ENCODE peak calls at places on chromosomes 2 and 18, in nine cellular contexts. K, O, W, V, Q, R, J, F and A are unnamed samples.

GRCh38 chr18:45677408-45677807 is 46.6 kb upstream of the SLC14A1 start:
- DNase-seq in J (no peak), F (no peak), R (no peak), Q (no peak), O (no peak), W (no peak), V (no peak), K (no peak), A (no peak)

GRCh38 chr2:175414872-175415487 is 233.5 kb upstream of the ATP5MC3 start:
- DNase-seq in Q (peak; percentile 72), K (peak; percentile 21), R (peak; percentile 74), V (no peak), W (no peak), F (peak; percentile 77), O (peak; percentile 65), J (peak; percentile 61), A (no peak)

GRCh38 chr2:83368461-83368860 is 1090.6 kb downstream of the SUCLG1 start:
- DNase-seq in F (no peak), V (no peak), R (no peak), K (no peak), O (no peak), W (no peak), Q (no peak), J (no peak), A (no peak)

GRCh38 chr2:209771474-209772292 is at the start of gene UNC80:
- DNase-seq in F (peak; percentile 88), Q (peak; percentile 94), W (no peak), K (peak; percentile 93), O (peak; percentile 55), V (peak; percentile 87), R (peak; percentile 40), J (peak; percentile 30), A (no peak)

GRCh38 chr2:158729873-158730620 is 65.1 kb upstream of the DAPL1 start:
- DNase-seq in F (no peak), W (no peak), R (no peak), O (no peak), J (no peak), Q (no peak), K (no peak), V (no peak), A (no peak)

GRCh38 chr18:42414756-42415454 is 459.9 kb downstream of the PIK3C3 start:
- DNase-seq in V (no peak), W (no peak), J (peak; percentile 65), K (no peak), O (peak; percentile 94), R (peak; percentile 72), Q (no peak), F (no peak), A (no peak)

GRCh38 chr2:133054297-133054696 is 384.3 kb upstream of the LYPD1 start:
- DNase-seq in R (no peak), J (no peak), F (peak; percentile 47), W (no peak), V (no peak), Q (peak; percentile 5), K (no peak), O (peak; percentile 17), A (no peak)

GRCh38 chr18:68104036-68104435 is 587.5 kb upstream of the DSEL start:
- DNase-seq in K (no peak), V (no peak), O (no peak), W (no peak), R (peak; percentile 1), Q (no peak), J (no peak), F (no peak), A (no peak)

GRCh38 chr2:151907933-151908882 is 80.0 kb upstream of the ARL5A start:
- DNase-seq in W (no peak), J (no peak), Q (peak; percentile 68), F (peak; percentile 19), O (no peak), K (no peak), R (no peak), V (no peak), A (no peak)

GRCh38 chr2:101643004-101643524 is 54.4 kb upstream of the MAP4K4 start:
- DNase-seq in O (no peak), R (no peak), V (no peak), Q (no peak), F (no peak), W (no peak), K (no peak), J (no peak), A (no peak)

GRCh38 chr2:173860082-173860481 is 105.1 kb downstream of the SP3 start:
- DNase-seq in K (no peak), V (no peak), W (no peak), J (no peak), Q (no peak), F (no peak), O (no peak), R (no peak), A (no peak)

GRCh38 chr2:213145723-213146242 is 5.6 kb downstream of the IKZF2 start:
- DNase-seq in O (no peak), J (no peak), R (no peak), F (no peak), V (no peak), W (no peak), K (no peak), Q (no peak), A (no peak)

GRCh38 chr2:75846683-75847190 is 136.0 kb upstream of the GCFC2 start:
- DNase-seq in F (no peak), K (no peak), O (peak; percentile 5), V (no peak), R (no peak), W (no peak), J (no peak), Q (no peak), A (no peak)

GRCh38 chr2:179070895-179071294 is 21.0 kb upstream of the CCDC141 start:
- DNase-seq in Q (no peak), K (no peak), W (no peak), R (no peak), O (no peak), F (no peak), V (no peak), J (no peak), A (no peak)

GRCh38 chr2:113762377-113763118 is 6.1 kb upstream of the SLC35F5 start:
- DNase-seq in V (no peak), K (no peak), Q (no peak), J (no peak), O (peak; percentile 89), F (peak; percentile 38), W (no peak), R (peak; percentile 88), A (no peak)

GRCh38 chr2:66432801-66433694 is 1.9 kb upstream of the MEIS1 start:
- DNase-seq in K (peak; percentile 88), W (peak; percentile 36), V (peak; percentile 74), Q (peak; percentile 96), R (peak; percentile 96), O (peak; percentile 97), F (peak; percentile 95), J (peak; percentile 88), A (no peak)

GRCh38 chr2:127174176-127174575 is 45.9 kb downstream of the CYP27C1 start:
- DNase-seq in Q (peak; percentile 44), R (peak; percentile 66), V (no peak), J (no peak), F (peak; percentile 41), W (no peak), O (peak; percentile 60), K (no peak), A (no peak)
- TF ChIP-seq CTCF in Q (peak; percentile 47), R (peak; percentile 45), V (no peak), J (no peak), F (peak; percentile 72), W (no peak), O (peak; percentile 52), K (peak; percentile 31), A (no peak)

DNA sequence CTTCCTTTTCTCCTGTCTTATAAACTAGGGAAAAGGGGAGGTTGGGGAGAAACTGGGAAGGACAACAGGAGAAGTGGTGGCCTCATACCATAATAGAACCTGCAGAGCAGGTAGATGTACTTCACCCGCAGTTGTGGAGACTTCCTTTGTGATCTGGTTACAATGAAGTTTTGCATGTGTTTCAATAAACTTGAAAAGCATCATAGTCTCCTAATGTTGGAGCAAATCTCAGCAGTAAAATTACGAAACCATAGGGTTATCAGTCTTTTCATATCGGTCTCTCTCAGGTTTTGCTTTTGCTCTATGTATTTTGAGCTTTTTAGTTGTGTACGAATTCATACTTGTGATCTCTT is 30.5 kb downstream of the ANO7 start:
- DNase-seq in V (no peak), O (no peak), R (no peak), F (no peak), J (no peak), W (no peak), K (no peak), Q (no peak), A (no peak)
- TF ChIP-seq CTCF in V (no peak), O (no peak), R (no peak), F (no peak), J (no peak), W (no peak), K (no peak), Q (peak; percentile 2), A (no peak)

GRCh38 chr2:170821631-170822291 is 5.1 kb downstream of the GAD1 start:
- DNase-seq in J (no peak), R (no peak), V (no peak), O (no peak), Q (no peak), F (peak; percentile 31), W (no peak), K (no peak), A (no peak)

GRCh38 chr2:170820647-170821630 is 4.3 kb downstream of the GAD1 start:
- DNase-seq in K (no peak), Q (no peak), R (no peak), O (no peak), J (no peak), W (no peak), V (no peak), F (peak; percentile 51), A (no peak)

GRCh38 chr2:170822885-170823799 is 6.5 kb downstream of the GAD1 start:
- DNase-seq in V (no peak), R (no peak), F (peak; percentile 71), Q (peak; percentile 66), O (no peak), J (no peak), W (no peak), K (no peak), A (no peak)

GRCh38 chr2:170823800-170824153 is 7.1 kb downstream of the GAD1 start:
- DNase-seq in J (no peak), Q (no peak), F (peak; percentile 80), V (no peak), O (no peak), K (no peak), R (no peak), W (no peak), A (no peak)

DNA sequence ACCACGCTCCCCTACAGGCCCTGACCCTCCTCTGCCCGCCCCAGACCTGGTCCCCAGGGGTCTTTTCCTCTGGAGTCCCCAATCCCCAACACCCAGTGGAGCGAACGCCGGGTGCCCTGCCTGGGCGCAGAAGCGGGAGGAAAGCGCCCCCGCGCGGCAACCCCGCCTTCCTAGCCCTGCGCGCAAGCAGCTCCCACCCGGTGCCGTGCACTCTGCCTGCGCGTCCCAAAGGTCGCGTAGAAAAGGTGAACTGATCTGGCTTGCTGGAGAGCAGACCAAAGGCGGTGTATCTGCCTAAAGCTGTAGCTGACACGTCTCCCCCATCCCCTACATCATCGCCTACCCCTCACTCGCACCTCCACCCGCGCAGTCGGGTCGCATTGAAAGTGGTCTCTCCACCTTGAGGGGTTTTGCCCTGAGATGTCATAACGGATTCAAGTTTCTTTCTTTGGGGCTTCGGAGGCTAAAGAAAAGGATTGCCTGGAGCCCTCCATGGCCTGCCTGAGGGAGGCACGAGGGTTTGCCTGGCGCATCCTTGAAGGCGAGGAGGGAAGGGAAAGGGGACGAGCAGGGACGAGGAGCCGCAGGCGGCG is 5.7 kb downstream of the GAD1 start:
- DNase-seq in F (peak; percentile 62), K (no peak), J (no peak), R (no peak), W (no peak), O (no peak), V (no peak), Q (peak; percentile 77), A (no peak)
- TF ChIP-seq CTCF in F (peak; percentile 71), K (peak; percentile 54), J (no peak), R (no peak), W (peak; percentile 34), O (no peak), V (no peak), Q (peak; percentile 74), A (no peak)

GRCh38 chr2:96143848-96144480 is 1.3 kb downstream of the DUSP2 start:
- DNase-seq in J (no peak), O (no peak), K (peak; percentile 32), F (peak; percentile 71), W (no peak), R (no peak), Q (peak; percentile 54), V (peak; percentile 72), A (peak; percentile 33)
- TF ChIP-seq CTCF in J (no peak), O (no peak), K (peak; percentile 58), F (peak; percentile 45), W (no peak), R (no peak), Q (peak; percentile 37), V (no peak), A (no peak)